ENCODE peak calls at places on chromosomes 16 and 17, in four cellular contexts. U, O, C and J are unnamed samples.

GRCh38 chr16:22092143-22092933 is at the start of gene VWA3A:
- DNase-seq in U (peak), O (no peak), C (peak), J (no peak)

GRCh38 chr16:2056681-2057407 is 9.1 kb downstream of the TSC2 start:
- DNase-seq in U (no peak), O (no peak), C (no peak), J (no peak)

GRCh38 chr17:15498107-15498506 is 30.7 kb upstream of the CDRT4 start:
- DNase-seq in U (no peak), O (no peak), C (no peak), J (no peak)

GRCh38 chr16:61150351-61150750 is 885.9 kb downstream of the CDH8 start:
- DNase-seq in U (no peak), O (no peak), C (no peak), J (no peak)

GRCh38 chr17:77279448-77280303 is 138.9 kb downstream of the SEC14L1 start:
- DNase-seq in U (peak), O (no peak), C (no peak), J (peak)

GRCh38 chr17:66676421-66676820 is 158.5 kb upstream of the CACNG5 start:
- DNase-seq in U (peak), O (no peak), C (no peak), J (peak)

GRCh38 chr17:19363114-19363438 is 553 bp upstream of the B9D1 start:
- DNase-seq in U (no peak), O (no peak), C (no peak), J (no peak)

GRCh38 chr17:8141046-8141445 is 11.2 kb downstream of the PER1 start:
- DNase-seq in U (peak), O (no peak), C (no peak), J (no peak)

GRCh38 chr17:1111599-1112443 is 68.0 kb downstream of the ABR start:
- DNase-seq in U (no peak), O (no peak), C (no peak), J (peak)

GRCh38 chr16:17469742-17470001 is 1.1 kb downstream of the XYLT1 start:
- DNase-seq in U (no peak), O (no peak), C (no peak), J (no peak)

GRCh38 chr16:56190903-56191806 is at the start of gene GNAO1:
- DNase-seq in U (peak), O (no peak), C (no peak), J (no peak)

GRCh38 chr16:55263271-55264250 is 60.4 kb upstream of the IRX6 start:
- DNase-seq in U (no peak), O (no peak), C (no peak), J (no peak)

GRCh38 chr17:43175213-43176118 is 4.5 kb downstream of the NBR1 start:
- DNase-seq in U (no peak), O (no peak), C (peak), J (no peak)

GRCh38 chr17:49434821-49435581 is 20.3 kb upstream of the PHB1 start:
- DNase-seq in U (peak), O (no peak), C (peak), J (peak)

GRCh38 chr16:27853101-27853500 is 210.4 kb downstream of the GSG1L start:
- DNase-seq in U (no peak), O (no peak), C (no peak), J (no peak)

GRCh38 chr17:48002208-48002919 is 31.5 kb downstream of the CDK5RAP3 start:
- DNase-seq in U (peak), O (no peak), C (peak), J (no peak)

GRCh38 chr17:70144260-70144846 is 25.0 kb upstream of the KCNJ2 start:
- DNase-seq in U (peak), O (no peak), C (no peak), J (no peak)

GRCh38 chr17:78342438-78343098 is 17.3 kb downstream of the SOCS3 start:
- DNase-seq in U (no peak), O (no peak), C (no peak), J (peak)

GRCh38 chr16:87702325-87702811 is 63.4 kb downstream of the KLHDC4 start:
- DNase-seq in U (peak), O (no peak), C (no peak), J (no peak)

GRCh38 chr16:6382787-6383515 is 949.7 kb upstream of the RBFOX1 start:
- DNase-seq in U (no peak), O (no peak), C (no peak), J (no peak)

GRCh38 chr16:8669481-8669880 is 4.9 kb upstream of the ABAT start:
- DNase-seq in U (no peak), O (no peak), C (no peak), J (no peak)

GRCh38 chr17:51166987-51167931 is 1.0 kb downstream of the NME2 start:
- DNase-seq in U (peak), O (no peak), C (no peak), J (peak)

GRCh38 chr17:50268040-50268439 is 6.2 kb upstream of the TMEM92 start:
- DNase-seq in U (peak), O (no peak), C (no peak), J (no peak)

GRCh38 chr16:17105239-17105721 is 365.5 kb downstream of the XYLT1 start:
- DNase-seq in U (no peak), O (no peak), C (no peak), J (no peak)

GRCh38 chr17:50482110-50482509 is 3.5 kb downstream of the RSAD1 start:
- DNase-seq in U (no peak), O (no peak), C (no peak), J (no peak)

GRCh38 chr17:30520882-30521281 is 43.7 kb downstream of the GOSR1 start:
- DNase-seq in U (no peak), O (no peak), C (no peak), J (no peak)

GRCh38 chr17:44115585-44116415 is 7.6 kb downstream of the HDAC5 start:
- DNase-seq in U (peak), O (no peak), C (no peak), J (no peak)

GRCh38 chr17:20171741-20172377 is 162.7 kb downstream of the SPECC1 start:
- DNase-seq in U (peak), O (no peak), C (no peak), J (no peak)

GRCh38 chr17:44829558-44830358 is at the start of gene GJC1:
- DNase-seq in U (peak), O (no peak), C (no peak), J (no peak)

GRCh38 chr16:11183035-11183812 is 72.8 kb downstream of the SOCS1 start:
- DNase-seq in U (no peak), O (no peak), C (no peak), J (no peak)

GRCh38 chr16:67773569-67774456 is 32.5 kb downstream of the RANBP10 start:
- DNase-seq in U (no peak), O (no peak), C (no peak), J (no peak)

GRCh38 chr17:63382826-63383225 is 63.3 kb downstream of the CYB561 start:
- DNase-seq in U (no peak), O (no peak), C (no peak), J (no peak)

GRCh38 chr17:47323382-47324223 is at the start of gene EFCAB13:
- DNase-seq in U (peak), O (peak), C (no peak), J (peak)

DNA sequence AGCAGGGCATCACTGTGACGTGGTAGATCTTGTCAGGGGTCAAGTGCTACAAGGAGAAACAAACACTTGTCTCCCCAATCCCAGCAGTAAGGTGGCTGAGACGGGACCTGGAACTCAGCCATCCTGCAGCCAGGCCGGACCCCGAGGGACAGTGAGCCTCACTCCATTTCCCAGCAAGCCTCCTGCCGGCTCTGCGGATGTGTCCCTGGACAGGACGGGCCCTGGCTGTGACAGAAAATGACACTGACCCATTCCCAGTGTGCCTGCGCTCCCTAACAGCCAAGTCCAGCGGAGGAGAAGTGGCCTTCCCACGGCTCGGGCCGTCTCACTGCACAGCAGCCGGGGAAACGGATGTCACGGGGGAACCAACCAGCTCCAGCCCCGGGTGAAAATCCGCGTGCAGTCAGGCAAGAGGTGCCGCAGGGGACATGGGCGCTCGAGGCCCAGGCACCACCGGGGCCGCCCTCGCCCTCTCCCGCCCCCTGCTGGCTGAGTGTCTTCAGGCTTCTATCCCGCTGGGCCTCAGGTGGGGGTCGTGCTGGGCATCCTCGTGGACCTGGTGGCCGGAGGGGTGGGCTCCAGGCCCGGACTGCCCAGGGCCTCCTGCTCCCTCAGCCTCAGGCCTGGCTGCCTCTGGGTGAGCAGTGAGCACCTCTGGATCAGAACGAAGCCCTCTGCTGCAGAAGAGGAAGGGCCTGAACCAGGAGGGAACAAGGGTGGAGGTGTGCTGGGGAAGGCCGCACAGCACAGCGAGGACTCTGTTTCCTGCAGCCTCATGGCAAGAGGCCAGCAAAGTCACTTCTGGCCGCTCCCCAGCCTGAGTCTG is 6.7 kb downstream of the HAGHL start:
- DNase-seq in U (no peak), O (no peak), C (no peak), J (no peak)
- TF ChIP-seq CTCF in U (peak), O (peak), C (peak), J (peak)

GRCh38 chr17:79991924-79992656 is 43.6 kb downstream of the TBC1D16 start:
- DNase-seq in U (peak), O (no peak), C (no peak), J (peak)
- TF ChIP-seq CTCF in U (no peak), O (no peak), C (no peak), J (peak)

GRCh38 chr16:49778202-49778601 is 77.7 kb downstream of the ZNF423 start:
- DNase-seq in U (no peak), O (no peak), C (no peak), J (no peak)

GRCh38 chr16:49781401-49781800 is 74.5 kb downstream of the ZNF423 start:
- DNase-seq in U (no peak), O (no peak), C (no peak), J (no peak)

GRCh38 chr16:49782405-49782804 is 73.5 kb downstream of the ZNF423 start:
- DNase-seq in U (no peak), O (no peak), C (no peak), J (no peak)

GRCh38 chr16:49779979-49780378 is 75.9 kb downstream of the ZNF423 start:
- DNase-seq in U (no peak), O (no peak), C (no peak), J (no peak)

DNA sequence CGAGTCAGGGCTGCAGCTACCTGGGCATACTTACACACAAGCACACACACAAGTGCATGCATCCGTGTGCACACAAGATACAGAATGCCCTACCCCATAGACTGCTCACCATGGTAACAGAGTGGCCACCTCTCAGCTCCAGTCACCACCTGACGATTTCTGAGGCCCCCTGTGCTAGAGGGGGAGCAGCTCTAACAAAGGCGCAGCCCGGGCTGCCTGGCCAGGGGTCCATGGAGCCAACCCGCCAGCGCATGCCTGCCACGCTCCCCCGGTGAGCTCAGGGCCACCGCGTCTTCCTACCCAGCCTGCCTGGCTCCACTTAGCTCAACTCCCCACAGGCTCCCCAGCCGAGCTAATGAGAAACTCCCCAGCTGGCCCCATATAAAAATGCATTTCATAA is 75.5 kb downstream of the ZNF423 start:
- DNase-seq in U (no peak), O (no peak), C (no peak), J (no peak)
- TF ChIP-seq CTCF in U (no peak), O (no peak), C (no peak), J (no peak)

GRCh38 chr16:86521236-86522197 is 11.2 kb downstream of the FOXF1 start:
- DNase-seq in U (no peak), O (no peak), C (no peak), J (no peak)
- TF ChIP-seq CTCF in U (no peak), O (no peak), C (no peak), J (no peak)

GRCh38 chr17:37259030-37259735 is 116.6 kb upstream of the C17orf78 start:
- DNase-seq in U (no peak), O (no peak), C (no peak), J (no peak)
- TF ChIP-seq CTCF in U (no peak), O (no peak), C (no peak), J (no peak)